ENCODE peak calls at places on chromosomes 1 and 21, in ten cellular contexts. G is Right ventricle myocardium inferior; K is A549; S is WTC11; F is heart left ventricle; V is activated B cell treated with CpG ODN at 0.5 μM for 24 hours; U is GM23338; M is left cardiac atrium; W is lower lobe of right lung; P is stimulated activated naive CD8-positive, alpha-beta T cell treated with anti-CD3 and anti-CD28 coated beads, Interleukin-15, amount 100 ng/mL, for 72 hours. R is an unnamed sample.
A peak's percentile ranks its signal among the peaks of the same experiment; 100 is the strongest.

GRCh38 chr1:210438928-210439841 is 110.5 kb downstream of the HHAT start:
- ATAC-seq in G (no peak), K (peak; percentile 93), S (peak; percentile 48), F (peak; percentile 73), V (no peak), U (no peak), M (peak; percentile 26), W (no peak), P (no peak), R (no peak)

GRCh38 chr1:202706851-202707250 is 3.4 kb downstream of the SYT2 start:
- ATAC-seq in G (no peak), K (no peak), S (no peak), F (no peak), V (no peak), U (no peak), M (no peak), W (no peak), P (no peak), R (no peak)

GRCh38 chr1:220708929-220709801 is 19.0 kb downstream of the C1orf115 start:
- ATAC-seq in G (peak; percentile 68), K (no peak), S (no peak), F (peak; percentile 53), V (peak; percentile 77), U (no peak), M (peak; percentile 25), W (peak; percentile 19), P (no peak), R (no peak)

GRCh38 chr1:17010601-17011438 is 908 bp downstream of the ATP13A2 start:
- ATAC-seq in G (peak; percentile 41), K (peak; percentile 14), S (no peak), F (peak; percentile 62), V (no peak), U (no peak), M (peak; percentile 57), W (peak; percentile 28), P (peak; percentile 1), R (no peak)

GRCh38 chr1:18557621-18558465 is 72.8 kb upstream of the PAX7 start:
- ATAC-seq in G (no peak), K (peak; percentile 66), S (peak; percentile 83), F (peak; percentile 39), V (no peak), U (peak; percentile 77), M (peak; percentile 54), W (peak; percentile 70), P (peak; percentile 82), R (no peak)

GRCh38 chr1:106584663-106585062 is 471.8 kb upstream of the PRMT6 start:
- ATAC-seq in G (no peak), K (no peak), S (no peak), F (no peak), V (no peak), U (no peak), M (peak; percentile 78), W (no peak), P (no peak), R (no peak)

GRCh38 chr1:205972081-205972480 is 28.8 kb upstream of the SLC26A9 start:
- ATAC-seq in G (no peak), K (peak; percentile 26), S (no peak), F (no peak), V (no peak), U (no peak), M (no peak), W (no peak), P (peak; percentile 26), R (no peak)

GRCh38 chr21:39932335-39932734 is 65.1 kb downstream of the PCP4 start:
- ATAC-seq in G (no peak), K (no peak), S (no peak), F (no peak), V (no peak), U (no peak), M (no peak), W (no peak), P (no peak), R (no peak)

GRCh38 chr1:208040714-208041393 is 129.9 kb upstream of the CD34 start:
- ATAC-seq in G (no peak), K (no peak), S (peak; percentile 38), F (no peak), V (no peak), U (no peak), M (no peak), W (no peak), P (no peak), R (no peak)

GRCh38 chr1:212133319-212133718 is 97.8 kb downstream of the DTL start:
- ATAC-seq in G (no peak), K (no peak), S (no peak), F (no peak), V (no peak), U (no peak), M (no peak), W (no peak), P (no peak), R (no peak)

GRCh38 chr1:155278689-155279160 is 1.5 kb downstream of the HCN3 start:
- ATAC-seq in G (no peak), K (no peak), S (no peak), F (no peak), V (no peak), U (no peak), M (no peak), W (no peak), P (no peak), R (no peak)

GRCh38 chr1:230299148-230300006 is 126.8 kb downstream of the PGBD5 start:
- ATAC-seq in G (no peak), K (no peak), S (no peak), F (no peak), V (no peak), U (no peak), M (no peak), W (no peak), P (no peak), R (no peak)

GRCh38 chr1:26295194-26296138 is 11.0 kb downstream of the UBXN11 start:
- ATAC-seq in G (no peak), K (no peak), S (no peak), F (no peak), V (no peak), U (no peak), M (no peak), W (no peak), P (no peak), R (no peak)

GRCh38 chr1:181101581-181102226 is 13.2 kb downstream of the IER5 start:
- ATAC-seq in G (no peak), K (no peak), S (peak; percentile 33), F (no peak), V (no peak), U (peak; percentile 34), M (no peak), W (no peak), P (no peak), R (no peak)

GRCh38 chr1:90964444-90965035 is 57.3 kb downstream of the ZNF644 start:
- ATAC-seq in G (no peak), K (peak; percentile 71), S (peak; percentile 53), F (peak; percentile 38), V (no peak), U (peak; percentile 35), M (no peak), W (peak; percentile 41), P (no peak), R (peak; percentile 49)

GRCh38 chr1:1942753-1943656 is 23.9 kb upstream of the TMEM52 start:
- ATAC-seq in G (no peak), K (no peak), S (no peak), F (no peak), V (no peak), U (no peak), M (no peak), W (no peak), P (no peak), R (no peak)

GRCh38 chr1:203282720-203283542 is 22.4 kb upstream of the BTG2 start:
- ATAC-seq in G (no peak), K (no peak), S (no peak), F (peak; percentile 1), V (peak; percentile 9), U (no peak), M (no peak), W (no peak), P (no peak), R (no peak)

GRCh38 chr1:147551036-147551435 is 9.7 kb downstream of the BCL9 start:
- ATAC-seq in G (peak; percentile 62), K (no peak), S (no peak), F (peak; percentile 92), V (no peak), U (no peak), M (peak; percentile 47), W (no peak), P (no peak), R (no peak)

GRCh38 chr1:9722378-9722749 is 70.8 kb downstream of the PIK3CD start:
- ATAC-seq in G (no peak), K (no peak), S (no peak), F (no peak), V (no peak), U (no peak), M (no peak), W (no peak), P (no peak), R (no peak)

GRCh38 chr1:54355931-54356679 is 50.1 kb downstream of the SSBP3 start:
- ATAC-seq in G (no peak), K (no peak), S (no peak), F (no peak), V (peak; percentile 65), U (peak; percentile 14), M (no peak), W (peak; percentile 30), P (peak; percentile 26), R (peak; percentile 6)

GRCh38 chr1:17239420-17239819 is 9.5 kb upstream of the PADI3 start:
- ATAC-seq in G (no peak), K (peak; percentile 72), S (peak; percentile 77), F (peak; percentile 76), V (peak; percentile 76), U (peak; percentile 79), M (peak; percentile 45), W (peak; percentile 58), P (peak; percentile 75), R (peak; percentile 50)

GRCh38 chr1:46184920-46185658 is 8.8 kb upstream of the P3R3URF start:
- ATAC-seq in G (no peak), K (no peak), S (no peak), F (no peak), V (no peak), U (no peak), M (no peak), W (no peak), P (peak; percentile 89), R (peak; percentile 85)

GRCh38 chr21:42474982-42475381 is 21.0 kb downstream of the RSPH1 start:
- ATAC-seq in G (no peak), K (no peak), S (no peak), F (no peak), V (no peak), U (no peak), M (no peak), W (no peak), P (no peak), R (no peak)

GRCh38 chr1:212413902-212414327 is 771 bp downstream of the PACC1 start:
- ATAC-seq in G (no peak), K (peak; percentile 71), S (no peak), F (peak; percentile 3), V (no peak), U (peak; percentile 5), M (peak; percentile 64), W (peak; percentile 13), P (peak; percentile 48), R (no peak)

GRCh38 chr1:113904292-113904673 is 316 bp downstream of the AP4B1 start:
- ATAC-seq in G (peak; percentile 3), K (peak; percentile 61), S (peak; percentile 10), F (no peak), V (peak; percentile 16), U (peak; percentile 48), M (no peak), W (no peak), P (peak; percentile 58), R (peak; percentile 47)

GRCh38 chr1:87399264-87399663 is 70.6 kb downstream of the LMO4 start:
- ATAC-seq in G (no peak), K (no peak), S (no peak), F (no peak), V (no peak), U (no peak), M (no peak), W (peak; percentile 31), P (no peak), R (no peak)

GRCh38 chr1:231497629-231498152 is 30.8 kb upstream of the TSNAX start:
- ATAC-seq in G (no peak), K (no peak), S (no peak), F (no peak), V (no peak), U (no peak), M (no peak), W (no peak), P (no peak), R (no peak)

GRCh38 chr1:156666862-156667609 is 10.2 kb downstream of the NES start:
- ATAC-seq in G (peak; percentile 0), K (peak; percentile 3), S (no peak), F (peak; percentile 1), V (no peak), U (no peak), M (peak; percentile 11), W (peak; percentile 11), P (peak; percentile 13), R (no peak)

R was measured in activated CD4-positive, CD25-positive, alpha-beta regulatory T cell treated with anti-CD3 and anti-CD28 coated beads, Interleukin-2, amount 50 U/mL, for 24 hours.